ENCODE peak calls at places on chromosomes 11 and 22, in six cellular contexts. S is GM23248; G is fibroblast of lung; X is mesenchymal stem cell; E is left ventricle myocardium inferior; M is CD8-positive, alpha-beta memory T cell. O is an unnamed sample. For H3K27me3, the result is how much of the 10 kb centered on the place peaks cover.

GRCh38 chr11:68751331-68751856 is at the start of gene TESMIN:
- DNase-seq in E (peak), M (peak), X (peak), G (peak), S (peak), O (peak)

GRCh38 chr11:118010738-118011461 is 24.7 kb downstream of the IL10RA start:
- DNase-seq in M (no peak), X (no peak), G (no peak), E (peak), S (no peak), O (no peak)

GRCh38 chr11:123505546-123506299 is 75.7 kb downstream of the GRAMD1B start:
- DNase-seq in G (no peak), S (no peak), X (no peak), M (no peak), E (no peak), O (no peak)

GRCh38 chr11:65574963-65575567 is 788 bp upstream of the EHBP1L1 start:
- DNase-seq in M (no peak), G (no peak), S (peak), X (peak), E (no peak), O (no peak)

GRCh38 chr22:29524440-29525191 is 28.9 kb downstream of the THOC5 start:
- DNase-seq in M (no peak), X (peak), S (peak), G (peak), E (peak), O (peak)

GRCh38 chr22:23011105-23011674 is 59.1 kb upstream of the GNAZ start:
- DNase-seq in G (no peak), M (no peak), X (no peak), S (no peak), E (no peak), O (no peak)

GRCh38 chr11:6968816-6969215 is 42.6 kb downstream of the ZNF215 start:
- DNase-seq in M (no peak), E (no peak), S (peak), X (no peak), G (peak), O (no peak)

GRCh38 chr22:28183078-28183870 is 264.2 kb upstream of the PITPNB start:
- DNase-seq in G (no peak), X (no peak), E (no peak), M (no peak), S (peak), O (no peak)

GRCh38 chr11:68839953-68840641 is 1.6 kb downstream of the CPT1A start:
- DNase-seq in S (peak), G (peak), E (no peak), X (peak), M (no peak), O (no peak)

GRCh38 chr22:40342521-40342920 is 3.8 kb upstream of the ADSL start:
- DNase-seq in G (no peak), M (no peak), X (no peak), S (no peak), E (no peak), O (no peak)

GRCh38 chr22:27108425-27109114 is 451.2 kb downstream of the MIAT start:
- DNase-seq in X (no peak), E (no peak), G (peak), M (no peak), S (no peak), O (no peak)

GRCh38 chr11:124801636-124802312 is 1.6 kb upstream of the MSANTD2 start:
- DNase-seq in G (no peak), S (peak), M (no peak), X (peak), E (no peak), O (no peak)

GRCh38 chr11:2995893-2996554 is 3.9 kb upstream of the NAP1L4 start:
- DNase-seq in G (no peak), E (no peak), X (no peak), M (no peak), S (no peak), O (no peak)

GRCh38 chr22:25940479-25940878 is 198.5 kb downstream of the MYO18B start:
- DNase-seq in G (no peak), M (no peak), S (no peak), E (no peak), X (no peak), O (no peak)

GRCh38 chr11:32431657-32432056 is 3.7 kb downstream of the WT1 start:
- DNase-seq in G (no peak), M (no peak), X (no peak), S (no peak), E (no peak), O (no peak)

GRCh38 chr22:50694099-50694498 is 21.5 kb downstream of the SHANK3 start:
- DNase-seq in G (no peak), E (no peak), S (peak), X (peak), M (no peak), O (no peak)

GRCh38 chr11:95727630-95728029 is 62.0 kb downstream of the FAM76B start:
- DNase-seq in E (no peak), X (no peak), M (no peak), S (no peak), G (no peak), O (no peak)

GRCh38 chr11:103744496-103745153 is 291.8 kb upstream of the DDI1 start:
- DNase-seq in G (peak), E (no peak), X (no peak), S (no peak), M (no peak), O (no peak)

GRCh38 chr11:12478743-12479142 is 101.4 kb downstream of the PARVA start:
- DNase-seq in E (no peak), S (no peak), G (peak), M (no peak), X (no peak), O (no peak)

GRCh38 chr11:119085523-119085878 is 820 bp downstream of the HMBS start:
- DNase-seq in S (peak), E (no peak), G (peak), X (no peak), M (no peak), O (no peak)

GRCh38 chr11:10414181-10414580 is 40.9 kb upstream of the AMPD3 start:
- DNase-seq in E (no peak), S (no peak), X (no peak), M (no peak), G (peak), O (no peak)

GRCh38 chr11:35658028-35658948 is 4.3 kb upstream of the TRIM44 start:
- DNase-seq in E (no peak), M (no peak), S (peak), G (no peak), X (no peak), O (no peak)

GRCh38 chr11:86919557-86920210 is 35.5 kb downstream of the FZD4 start:
- DNase-seq in M (no peak), X (peak), S (peak), E (no peak), G (peak), O (no peak)

GRCh38 chr22:44187652-44188230 is 7.0 kb downstream of the PARVG start:
- DNase-seq in X (no peak), M (no peak), E (no peak), G (no peak), S (no peak), O (no peak)

GRCh38 chr11:125088576-125089455 is 22.6 kb downstream of the TMEM218 start:
- DNase-seq in M (no peak), G (no peak), X (no peak), E (no peak), S (no peak), O (no peak)

GRCh38 chr22:48760481-48761238 is 1067.0 kb downstream of the BRD1 start:
- DNase-seq in M (no peak), G (no peak), S (no peak), E (no peak), X (no peak), O (no peak)

GRCh38 chr22:40178417-40179409 is 988 bp downstream of the TNRC6B start:
- DNase-seq in M (no peak), G (peak), X (peak), S (peak), E (peak), O (peak)

GRCh38 chr11:1083621-1084551 is 9.2 kb downstream of the MUC2 start:
- DNase-seq in X (no peak), S (no peak), G (no peak), E (peak), M (no peak), O (no peak)

GRCh38 chr22:48434156-48434867 is 1393.4 kb downstream of the BRD1 start:
- DNase-seq in X (no peak), E (no peak), G (no peak), S (no peak), M (no peak), O (no peak)

GRCh38 chr22:29581799-29582198 is 886 bp upstream of the NIPSNAP1 start:
- DNase-seq in M (no peak), G (no peak), X (no peak), S (no peak), E (no peak), O (no peak)

GRCh38 chr11:103652013-103652412 is 384.4 kb upstream of the DDI1 start:
- DNase-seq in G (peak), S (peak), M (no peak), X (peak), E (no peak), O (no peak)

GRCh38 chr11:76694664-76695063 is 24.1 kb upstream of the LRRC32 start:
- DNase-seq in X (peak), S (peak), E (no peak), M (no peak), G (peak), O (peak)

GRCh38 chr11:118820412-118821357 is 29.7 kb upstream of the DDX6 start:
- DNase-seq in M (no peak), S (peak), G (peak), E (peak), X (no peak), O (peak)

GRCh38 chr22:17597217-17597616 is 31.3 kb downstream of the ATP6V1E1 start:
- DNase-seq in M (no peak), E (no peak), S (peak), G (peak), X (peak), O (no peak)

GRCh38 chr11:129896062-129896461 is 684 bp upstream of the NFRKB start:
- DNase-seq in G (peak), X (no peak), S (no peak), M (no peak), E (no peak), O (no peak)

GRCh38 chr11:16924826-16925494 is 89.3 kb downstream of the PLEKHA7 start:
- DNase-seq in E (peak), S (peak), M (no peak), X (no peak), G (peak), O (peak)

GRCh38 chr22:25062378-25063095 is 110.0 kb downstream of the KIAA1671 start:
- DNase-seq in X (peak), E (no peak), M (peak), G (no peak), S (no peak), O (no peak)

GRCh38 chr11:17471501-17471900 is 5.1 kb downstream of the ABCC8 start:
- DNase-seq in S (no peak), X (no peak), M (no peak), G (no peak), E (no peak), O (no peak)

DNA sequence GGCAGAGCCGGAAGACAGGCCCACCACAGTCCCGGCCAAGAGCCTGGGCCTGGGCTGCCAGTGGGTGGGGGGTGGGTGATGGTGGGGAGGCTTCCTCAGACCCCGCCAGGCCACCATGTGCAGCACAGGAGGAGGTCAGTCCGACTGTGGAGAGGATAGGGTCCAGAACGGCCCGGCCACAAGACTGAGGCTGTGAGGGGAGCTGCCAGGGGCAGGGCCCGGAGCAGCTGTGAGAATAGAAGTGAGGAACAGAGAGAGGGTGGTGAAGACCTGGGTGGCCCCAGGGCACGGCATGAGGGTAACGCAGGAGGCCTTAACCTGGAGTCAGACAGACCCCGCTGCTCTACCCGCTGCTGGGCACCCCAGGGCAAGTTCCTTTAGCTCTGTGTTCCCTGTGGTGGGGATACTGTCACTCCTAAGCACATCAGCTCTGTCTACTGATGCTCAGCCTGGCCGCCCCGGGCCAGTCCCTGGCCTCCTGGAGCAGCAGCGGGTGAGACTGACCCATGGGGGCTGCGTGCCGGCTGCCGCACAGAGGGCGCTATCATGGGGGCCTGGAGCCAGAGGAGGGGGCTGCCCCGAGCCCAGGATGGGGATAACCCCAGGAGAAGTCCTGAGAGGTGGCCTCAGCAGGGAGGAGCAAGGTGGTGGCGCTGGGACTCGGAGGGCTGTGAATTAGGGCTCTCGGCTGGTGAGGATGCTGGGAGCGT is 1.7 kb downstream of the FERMT3 start:
- DNase-seq in X (no peak), S (no peak), G (no peak), E (no peak), M (no peak), O (no peak)
- H3K4me3 ChIP-seq in X (no peak), S (no peak), G (no peak), E (peak), M (peak), O (no peak)

GRCh38 chr22:19773470-19774040 is 13.0 kb downstream of the TBX1 start:
- DNase-seq in S (no peak), M (no peak), E (no peak), G (no peak), X (no peak), O (no peak)
- H3K27me3 ChIP-seq in S (under half), M (under half), E (half or more), G (under half), X (half or more), O (under half)

DNA sequence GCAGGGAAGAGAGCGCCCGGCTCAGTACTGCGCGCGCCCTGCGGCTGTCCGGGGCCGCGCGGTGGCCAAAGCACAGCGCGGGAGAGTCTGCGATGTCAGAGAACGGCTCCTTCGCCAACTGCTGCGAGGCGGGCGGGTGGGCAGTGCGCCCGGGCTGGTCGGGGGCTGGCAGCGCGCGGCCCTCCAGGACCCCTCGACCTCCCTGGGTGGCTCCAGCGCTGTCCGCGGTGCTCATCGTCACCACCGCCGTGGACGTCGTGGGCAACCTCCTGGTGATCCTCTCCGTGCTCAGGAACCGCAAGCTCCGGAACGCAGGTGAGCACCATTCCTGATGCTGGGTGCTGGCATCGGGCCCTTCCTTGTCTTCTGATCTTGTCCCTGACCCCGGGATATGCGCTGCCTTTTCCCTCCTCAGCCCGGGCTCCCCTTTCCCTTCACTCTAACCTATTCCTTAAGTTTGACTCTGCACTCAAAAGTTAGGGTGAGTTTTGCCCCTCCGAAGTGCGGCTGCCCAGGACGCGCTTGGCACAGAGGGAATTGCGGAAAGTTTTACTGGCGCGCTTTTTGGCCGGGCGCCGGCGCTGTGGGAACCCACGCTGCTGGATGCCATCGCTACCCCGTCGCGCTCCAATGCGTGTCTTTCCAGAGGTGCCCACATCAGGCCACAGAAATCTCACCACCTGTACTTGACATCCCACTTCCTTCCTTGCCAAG is at the start of gene MTNR1B:
- DNase-seq in S (no peak), M (no peak), E (no peak), G (no peak), X (no peak), O (peak)
- H3K4me3 ChIP-seq in S (no peak), M (no peak), E (no peak), G (peak), X (peak), O (peak)

GRCh38 chr11:4580124-4580523 is 1.4 kb upstream of the OR52I2 start:
- DNase-seq in G (no peak), M (no peak), X (no peak), S (no peak), E (no peak), O (no peak)

GRCh38 chr11:4577761-4578160 is 3.8 kb upstream of the OR52I2 start:
- DNase-seq in M (no peak), E (no peak), S (no peak), G (no peak), X (no peak), O (no peak)

GRCh38 chr11:4578624-4579023 is 2.9 kb upstream of the OR52I2 start:
- DNase-seq in S (no peak), X (no peak), E (no peak), G (no peak), M (no peak), O (no peak)

GRCh38 chr11:4581443-4581842 is at the start of gene OR52I2:
- DNase-seq in S (no peak), M (no peak), E (no peak), G (no peak), X (no peak), O (no peak)

DNA sequence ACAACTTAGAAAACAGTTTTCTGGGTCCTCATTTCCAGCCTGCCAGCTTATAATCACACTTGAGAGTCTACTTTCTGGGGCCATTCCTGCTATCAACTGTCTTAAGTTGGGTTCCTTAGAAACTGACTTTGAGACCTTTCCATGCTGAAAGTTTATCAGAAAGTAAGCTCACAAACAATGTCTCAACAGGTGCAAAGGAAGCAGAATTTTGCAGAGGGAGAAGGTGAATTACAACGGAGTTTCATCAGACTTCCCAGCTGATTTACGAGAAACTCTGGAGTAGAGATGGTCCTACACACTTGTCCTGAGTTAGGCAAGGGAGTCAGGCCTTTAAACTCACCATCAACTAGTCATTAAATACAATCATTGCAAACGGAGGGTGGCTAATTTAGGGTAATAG is 4.7 kb upstream of the OR52I2 start:
- DNase-seq in M (no peak), S (no peak), X (no peak), G (no peak), E (no peak), O (no peak)
- H3K27me3 ChIP-seq in M (under half), S (under half), X (under half), G (under half), E (under half), O (under half)

GRCh38 chr11:122098223-122098980 is 17.6 kb downstream of the BLID start:
- DNase-seq in M (no peak), G (no peak), X (no peak), S (no peak), E (no peak), O (no peak)
- H3K4me3 ChIP-seq in M (no peak), G (peak), X (no peak), S (peak), E (peak), O (peak)

DNA sequence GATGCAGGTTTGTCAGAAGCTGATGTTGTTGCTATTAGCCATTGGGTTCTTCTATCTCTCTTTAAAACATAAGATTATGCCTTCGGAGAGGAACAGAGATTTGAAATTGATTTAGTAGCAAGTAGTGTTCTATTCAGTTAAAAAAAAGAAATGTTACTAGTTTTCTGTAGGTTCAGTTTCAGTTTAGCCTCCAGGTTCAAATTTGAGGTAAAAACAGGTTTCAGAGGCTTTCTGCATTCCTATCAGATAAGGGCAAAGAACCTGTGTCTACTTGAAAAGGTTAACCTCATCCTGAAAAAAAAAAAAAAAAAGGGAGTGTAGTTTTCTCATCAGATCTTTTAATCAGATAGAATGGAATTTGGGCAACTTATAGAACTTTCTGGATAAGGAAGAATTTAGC is 12.0 kb downstream of the C11orf97 start:
- DNase-seq in M (no peak), E (no peak), X (no peak), S (no peak), G (no peak), O (no peak)
- H3K27me3 ChIP-seq in M (under half), E (under half), X (under half), S (under half), G (under half), O (under half)

GRCh38 chr22:37659897-37660708 is 1.6 kb downstream of the PDXP start:
- DNase-seq in M (no peak), X (no peak), S (no peak), G (no peak), E (no peak), O (no peak)

GRCh38 chr22:37659066-37659896 is 758 bp downstream of the PDXP start:
- DNase-seq in X (no peak), E (no peak), S (peak), G (no peak), M (no peak), O (no peak)

GRCh38 chr22:37662039-37662438 is 3.5 kb downstream of the PDXP start:
- DNase-seq in S (no peak), G (no peak), X (no peak), E (no peak), M (no peak), O (no peak)

GRCh38 chr22:37660709-37661045 is 2.2 kb downstream of the PDXP start:
- DNase-seq in E (no peak), G (no peak), M (no peak), S (no peak), X (no peak), O (no peak)

GRCh38 chr22:37661160-37661924 is 2.8 kb downstream of the PDXP start:
- DNase-seq in E (no peak), G (peak), M (no peak), S (peak), X (peak), O (no peak)
- H3K4me3 ChIP-seq in E (peak), G (no peak), M (no peak), S (peak), X (no peak), O (peak)

DNA sequence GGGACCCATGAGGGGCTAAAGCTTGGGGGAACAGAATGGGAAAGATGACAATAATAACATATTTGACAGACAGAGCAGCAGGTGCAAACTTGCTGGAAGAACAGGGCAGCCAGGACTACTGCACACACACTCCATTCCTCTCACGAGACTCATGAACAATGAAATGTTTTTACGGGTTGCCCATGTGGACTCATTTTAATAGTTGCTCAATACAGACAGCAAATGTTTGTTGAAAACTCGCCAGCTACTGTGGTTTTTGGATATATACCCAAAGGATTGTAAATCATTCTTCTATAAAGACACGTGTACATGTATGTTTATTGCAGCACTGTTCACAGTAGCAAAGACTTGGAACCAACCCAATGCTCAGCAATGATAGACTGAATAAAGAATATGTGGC is 10.3 kb downstream of the SYT13 start:
- DNase-seq in E (no peak), X (no peak), G (no peak), S (peak), M (no peak), O (no peak)
- H3K27me3 ChIP-seq in E (half or more), X (half or more), G (under half), S (under half), M (under half), O (under half)

GRCh38 chr11:112520293-112520692 is 259.6 kb upstream of the PLET1 start:
- DNase-seq in E (no peak), M (no peak), S (no peak), X (no peak), G (no peak), O (no peak)
- H3K4me3 ChIP-seq in E (no peak), M (no peak), S (no peak), X (no peak), G (no peak), O (no peak)

O was measured in MG63.